ENCODE peak calls at places on chromosomes 16 and 17, in eight cellular contexts. L, F, Z, V, S, G, A and T are unnamed samples.

GRCh38 chr17:80608326-80608725 is 63.7 kb downstream of the RPTOR start:
- DNase-seq in G (no peak), L (no peak), V (no peak), F (no peak), Z (no peak), S (no peak), A (no peak), T (no peak)

GRCh38 chr16:75256871-75257343 is 5.5 kb upstream of the BCAR1 start:
- DNase-seq in A (peak; percentile 72), L (no peak), Z (peak; percentile 7), S (no peak), F (peak; percentile 72), V (no peak), G (peak; percentile 62), T (peak; percentile 87)

GRCh38 chr16:85916141-85916890 is 17.4 kb downstream of the IRF8 start:
- DNase-seq in S (no peak), G (no peak), L (no peak), F (no peak), A (peak; percentile 18), Z (no peak), V (no peak), T (no peak)

GRCh38 chr16:12529582-12529981 is 274.1 kb downstream of the CPPED1 start:
- DNase-seq in Z (no peak), G (no peak), V (no peak), A (no peak), L (no peak), F (no peak), S (no peak), T (no peak)

GRCh38 chr17:66655861-66656260 is 179.1 kb upstream of the CACNG5 start:
- DNase-seq in A (peak; percentile 84), Z (no peak), V (no peak), G (no peak), F (no peak), S (no peak), L (no peak), T (no peak)

GRCh38 chr17:10025976-10026785 is 121.1 kb upstream of the RCVRN start:
- DNase-seq in F (peak; percentile 52), V (no peak), A (no peak), S (no peak), L (no peak), Z (no peak), G (no peak), T (no peak)

GRCh38 chr17:71484546-71484945 is 636.3 kb upstream of the SOX9 start:
- DNase-seq in V (no peak), Z (no peak), F (no peak), A (peak; percentile 50), G (no peak), S (no peak), L (no peak), T (no peak)

GRCh38 chr16:86858501-86858900 is 280.2 kb downstream of the FOXL1 start:
- DNase-seq in Z (no peak), S (no peak), G (no peak), A (no peak), V (no peak), L (no peak), F (no peak), T (no peak)

GRCh38 chr16:4390266-4391260 is 18.9 kb downstream of the VASN start:
- DNase-seq in Z (no peak), G (no peak), V (no peak), S (no peak), A (no peak), L (no peak), F (no peak), T (no peak)
- TF ChIP-seq CTCF in Z (no peak), G (no peak), V (no peak), S (no peak), A (peak; percentile 21), L (no peak), F (no peak), T (peak; percentile 18)

GRCh38 chr17:46977348-46977747 is 1.7 kb downstream of the RPRML start:
- DNase-seq in G (no peak), L (no peak), S (peak; percentile 82), V (no peak), Z (no peak), A (peak; percentile 29), F (no peak), T (no peak)
- TF ChIP-seq CTCF in G (no peak), L (no peak), S (peak; percentile 77), V (peak; percentile 38), Z (no peak), A (peak; percentile 28), F (no peak), T (peak; percentile 39)

GRCh38 chr16:89052191-89052787 is 41.4 kb upstream of the ACSF3 start:
- DNase-seq in G (no peak), L (no peak), F (no peak), Z (no peak), V (no peak), S (no peak), A (peak; percentile 1), T (no peak)

GRCh38 chr16:89051521-89052166 is 42.0 kb upstream of the ACSF3 start:
- DNase-seq in S (no peak), A (no peak), L (no peak), F (no peak), V (no peak), Z (no peak), G (no peak), T (no peak)

GRCh38 chr16:89053725-89054029 is 40.0 kb upstream of the ACSF3 start:
- DNase-seq in A (no peak), G (no peak), S (no peak), L (no peak), V (no peak), Z (no peak), F (no peak), T (no peak)

GRCh38 chr16:89054261-89054661 is 39.4 kb upstream of the ACSF3 start:
- DNase-seq in G (no peak), L (no peak), S (no peak), V (no peak), A (no peak), Z (no peak), F (no peak), T (no peak)

DNA sequence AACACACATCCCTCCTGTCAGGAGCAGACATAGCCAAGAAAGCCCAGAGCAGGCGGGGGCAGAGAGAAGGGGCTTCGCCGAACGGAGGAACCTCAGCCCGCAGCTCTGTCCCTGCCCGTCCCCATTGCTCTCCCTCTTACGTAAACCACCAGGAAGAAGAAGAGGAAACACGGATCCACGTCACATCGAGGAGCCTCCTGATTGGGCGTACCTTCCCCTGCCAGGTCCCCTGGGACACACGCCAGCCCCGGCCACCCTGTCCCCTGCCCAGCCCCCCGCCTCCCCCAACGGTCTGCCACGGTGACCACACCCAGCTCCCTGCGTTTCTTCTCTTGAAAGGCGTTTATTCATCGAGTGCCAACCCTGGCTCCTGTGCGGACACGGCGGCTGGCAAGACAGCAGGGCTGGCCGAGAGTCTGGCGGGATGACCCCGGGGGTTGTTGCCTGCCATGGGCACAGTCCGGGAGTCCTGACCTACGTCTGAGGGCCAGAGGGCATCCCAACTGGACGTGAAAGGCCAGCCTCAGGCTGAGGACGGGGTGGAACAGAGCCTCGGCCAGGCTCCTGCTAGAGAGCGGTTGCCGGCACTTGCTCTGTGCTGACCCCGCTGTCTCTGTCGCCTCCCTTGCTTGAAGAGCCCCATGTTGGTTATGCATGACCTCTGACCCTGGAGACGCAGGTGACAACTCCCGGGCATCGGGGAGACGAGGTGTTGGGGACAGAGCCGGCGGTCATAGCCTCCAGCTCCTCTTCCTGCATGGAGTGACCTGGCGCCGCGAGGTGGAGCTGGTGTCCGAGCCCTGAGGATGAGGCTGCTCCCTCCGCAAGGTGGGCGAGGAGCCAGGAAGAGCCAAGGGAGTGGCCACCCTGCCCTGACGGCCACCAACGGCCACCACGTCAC is 40.6 kb upstream of the ACSF3 start:
- DNase-seq in G (no peak), F (no peak), V (no peak), Z (no peak), A (peak; percentile 52), L (no peak), S (no peak), T (no peak)
- TF ChIP-seq CTCF in G (no peak), F (no peak), V (no peak), Z (no peak), A (no peak), L (no peak), S (no peak), T (no peak)

DNA sequence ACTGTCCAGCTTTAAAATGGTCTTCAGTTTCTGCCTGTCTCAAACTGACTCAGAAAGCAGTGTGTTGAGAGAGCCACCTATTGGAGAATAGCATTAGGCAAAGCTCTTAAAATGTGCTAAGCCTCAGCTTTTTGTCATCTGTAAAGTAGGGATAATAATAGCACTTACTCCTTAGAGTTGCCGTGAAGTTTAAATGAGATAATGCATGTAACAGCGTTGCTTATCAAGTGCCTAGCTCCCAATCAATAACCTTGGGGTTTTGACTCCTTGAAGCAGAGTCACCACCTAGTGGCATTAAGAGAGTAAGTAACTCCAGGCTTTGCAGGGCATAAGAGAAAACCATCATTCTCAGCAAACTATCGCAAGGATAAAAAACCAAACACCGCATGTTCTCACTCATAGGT is 163.3 kb downstream of the HS3ST2 start:
- DNase-seq in L (no peak), V (peak; percentile 7), A (no peak), F (no peak), S (peak; percentile 26), G (no peak), Z (no peak), T (no peak)
- TF ChIP-seq CTCF in L (no peak), V (peak; percentile 72), A (no peak), F (peak; percentile 15), S (no peak), G (no peak), Z (no peak), T (no peak)

GRCh38 chr16:56628486-56629035 is 3.0 kb downstream of the MT1E start:
- DNase-seq in Z (no peak), F (no peak), G (no peak), V (no peak), A (no peak), L (no peak), S (no peak), T (no peak)
- TF ChIP-seq CTCF in Z (no peak), F (no peak), G (no peak), V (no peak), A (no peak), L (no peak), S (no peak), T (no peak)

GRCh38 chr17:40124279-40125141 is 2.7 kb downstream of the MSL1 start:
- DNase-seq in A (peak; percentile 54), F (no peak), S (no peak), L (no peak), G (no peak), V (no peak), Z (no peak), T (no peak)
- TF ChIP-seq CTCF in A (no peak), F (no peak), S (no peak), L (no peak), G (no peak), V (no peak), Z (no peak), T (no peak)